ENCODE peak calls at places on chromosomes 6 and 20, in seven cellular contexts. Q is SK-N-SH, M is cardiac muscle cell, H is GM12865, J is BE2C, B is PC-3, R is cardiac fibroblast. U is an unnamed sample.

GRCh38 chr6:120407696-120408095 is 926.6 kb downstream of the TBC1D32 start:
- DNase-seq in B (no peak), R (no peak), H (no peak), J (no peak), Q (no peak), M (no peak), U (no peak)

GRCh38 chr6:168272379-168273011 is 47.1 kb downstream of the DACT2 start:
- DNase-seq in Q (peak; percentile 82), H (no peak), R (no peak), J (peak; percentile 62), M (peak; percentile 42), B (no peak), U (no peak)

GRCh38 chr6:19715166-19715558 is 122.0 kb upstream of the ID4 start:
- DNase-seq in B (peak; percentile 19), J (no peak), Q (no peak), M (no peak), H (no peak), R (no peak), U (no peak)

GRCh38 chr6:33880104-33880678 is 76.4 kb upstream of the MLN start:
- DNase-seq in B (no peak), H (no peak), Q (no peak), J (no peak), R (no peak), M (no peak), U (no peak)

GRCh38 chr20:37911838-37912273 is 8.9 kb downstream of the VSTM2L start:
- DNase-seq in Q (peak; percentile 80), J (peak; percentile 85), H (peak; percentile 47), R (peak; percentile 40), M (peak; percentile 64), B (peak; percentile 25), U (peak; percentile 18)

GRCh38 chr6:52423971-52424381 is 3.8 kb downstream of the EFHC1 start:
- DNase-seq in Q (no peak), R (peak; percentile 97), M (peak; percentile 93), J (no peak), H (no peak), B (peak; percentile 81), U (peak; percentile 88)

GRCh38 chr6:24883618-24884017 is 52.1 kb downstream of the RIPOR2 start:
- DNase-seq in J (no peak), H (peak; percentile 85), R (peak; percentile 55), B (peak; percentile 73), Q (no peak), M (peak; percentile 35), U (peak; percentile 9)

GRCh38 chr6:93562566-93562965 is 143.2 kb upstream of the EPHA7 start:
- DNase-seq in H (no peak), Q (no peak), B (peak; percentile 9), M (peak; percentile 2), J (no peak), R (peak; percentile 5), U (no peak)

GRCh38 chr20:3121271-3121911 is 36.9 kb upstream of the AVP start:
- DNase-seq in J (no peak), H (no peak), R (peak; percentile 21), M (no peak), Q (no peak), B (no peak), U (no peak)

DNA sequence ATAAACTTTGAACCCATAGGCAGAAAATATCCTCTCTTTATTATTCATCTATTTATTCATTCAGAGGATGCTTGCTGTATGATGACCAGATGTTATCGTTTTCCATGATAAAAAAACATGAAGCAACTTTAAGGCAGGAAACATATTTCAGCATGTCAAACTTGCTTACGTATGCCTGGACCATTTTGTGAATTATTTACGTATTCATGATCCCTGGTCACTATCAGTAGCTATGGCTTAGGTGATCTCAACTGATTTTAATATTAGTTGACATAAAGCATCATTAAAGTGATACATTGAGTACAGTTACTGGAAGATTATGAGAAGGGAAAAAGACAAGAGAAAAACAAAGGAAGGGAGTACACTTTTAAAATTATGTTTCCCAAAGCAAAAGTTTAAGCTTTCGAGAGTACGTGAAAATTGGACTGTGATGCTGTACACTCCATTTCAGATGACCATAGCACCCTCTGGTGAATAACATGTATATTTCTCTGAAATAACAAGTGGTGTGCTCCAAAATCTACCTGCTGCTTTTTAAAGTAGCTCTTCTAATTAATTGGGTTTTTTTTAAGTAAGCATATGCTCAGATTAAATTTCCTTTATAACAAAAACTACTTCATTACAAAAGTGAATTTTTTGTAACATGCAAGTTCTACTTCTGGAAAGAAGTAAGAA is 215.1 kb upstream of the HSF2 start:
- DNase-seq in B (peak; percentile 19), J (no peak), M (peak; percentile 46), R (peak; percentile 48), Q (peak; percentile 22), H (no peak), U (peak; percentile 26)
- TF ChIP-seq CTCF in B (peak; percentile 48), J (peak; percentile 10), M (peak; percentile 35), R (peak; percentile 19), Q (peak; percentile 65), H (no peak), U (peak; percentile 31)

GRCh38 chr6:444653-445275 is 53.2 kb downstream of the IRF4 start:
- DNase-seq in R (no peak), Q (no peak), J (no peak), B (no peak), M (no peak), H (no peak), U (no peak)

GRCh38 chr6:447381-448165 is 56.0 kb downstream of the IRF4 start:
- DNase-seq in Q (no peak), J (no peak), R (no peak), H (no peak), B (no peak), M (no peak), U (no peak)

GRCh38 chr6:446418-447366 is 55.1 kb downstream of the IRF4 start:
- DNase-seq in J (no peak), R (no peak), B (peak; percentile 25), H (no peak), M (no peak), Q (no peak), U (no peak)

GRCh38 chr6:443621-444175 is 52.1 kb downstream of the IRF4 start:
- DNase-seq in J (no peak), Q (no peak), R (no peak), H (no peak), B (no peak), M (no peak), U (no peak)

GRCh38 chr6:445571-446417 is 54.2 kb downstream of the IRF4 start:
- DNase-seq in B (no peak), Q (no peak), R (no peak), M (no peak), H (no peak), J (no peak), U (no peak)
- H3K4me3 ChIP-seq in B (no peak overlapping the region), Q (no peak overlapping the region), R (no peak overlapping the region), M (no peak overlapping the region), H (no peak overlapping the region), J (no peak overlapping the region), U (no peak overlapping the region)

DNA sequence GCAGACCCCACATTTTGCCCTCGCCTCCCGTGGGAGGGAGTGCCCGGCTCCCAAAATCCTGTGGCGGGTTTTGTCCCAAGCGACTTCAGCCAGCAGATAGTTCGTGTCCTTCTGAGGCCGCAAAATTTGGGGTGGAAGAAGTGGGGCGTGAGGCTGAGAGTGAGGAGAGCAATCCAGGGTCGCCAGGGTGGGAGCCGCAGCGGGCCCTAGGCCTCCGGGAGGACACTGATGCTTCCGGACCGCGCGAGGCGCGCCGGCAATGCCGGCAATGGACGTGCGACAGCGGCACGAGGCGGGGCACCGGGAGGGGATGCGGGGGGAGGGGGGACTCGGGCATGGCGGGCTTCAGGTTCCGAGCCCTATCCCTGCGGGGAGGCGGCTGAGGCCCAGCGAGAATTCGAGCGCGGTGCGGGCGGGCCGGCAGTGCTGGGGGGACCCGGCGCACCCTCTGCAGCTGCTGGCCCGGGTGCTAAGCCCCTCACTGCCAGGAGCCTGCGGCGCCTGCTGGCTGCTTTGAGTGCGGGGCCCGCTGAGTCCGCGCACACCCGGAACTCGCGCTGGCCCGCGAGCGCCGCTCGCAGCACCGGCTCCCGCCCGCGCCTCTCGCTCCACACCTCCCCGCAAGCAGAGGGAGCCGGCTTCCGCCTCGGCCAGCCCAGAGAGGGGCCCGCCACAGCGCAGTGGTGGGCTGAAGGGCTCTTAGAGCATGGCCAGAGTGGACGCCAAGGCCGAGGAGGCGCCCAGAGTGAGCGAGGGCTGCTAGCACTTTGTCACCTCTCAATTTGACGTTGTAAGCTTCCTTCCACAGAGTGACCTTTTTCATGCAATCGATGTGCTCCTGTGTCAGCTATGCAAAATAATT is 143.8 kb downstream of the LPA start:
- DNase-seq in J (peak; percentile 70), M (peak; percentile 76), B (peak; percentile 33), R (peak; percentile 43), H (peak; percentile 78), Q (peak; percentile 79), U (no peak)
- TF ChIP-seq CTCF in J (no peak), M (no peak), B (peak; percentile 21), R (no peak), H (no peak), Q (peak; percentile 97), U (no peak)

DNA sequence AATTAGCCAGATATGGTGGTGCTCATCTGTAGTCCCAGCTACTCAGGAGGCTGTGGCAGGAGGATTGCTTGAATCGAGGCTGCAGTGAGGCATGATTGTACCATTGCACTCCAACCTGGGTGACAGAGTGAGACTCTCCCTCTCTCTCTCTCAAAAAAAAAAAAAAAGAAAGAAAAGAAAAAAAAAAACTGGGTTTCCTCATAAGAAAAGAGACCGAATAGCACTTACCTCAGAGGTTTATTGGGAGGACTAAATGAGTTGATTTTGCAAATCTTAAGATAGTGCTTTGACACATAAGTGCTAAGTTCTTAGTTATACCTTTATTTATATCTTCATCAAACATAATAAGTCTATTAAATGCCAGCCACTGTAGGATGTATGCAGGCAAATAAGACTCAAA is 6.3 kb downstream of the VWA7 start:
- DNase-seq in J (no peak), H (no peak), Q (no peak), M (no peak), B (no peak), R (no peak), U (no peak)
- H3K4me3 ChIP-seq in J (no peak overlapping the region), H (no peak overlapping the region), Q (no peak overlapping the region), M (no peak overlapping the region), B (no peak overlapping the region), R (no peak overlapping the region), U (no peak overlapping the region)

GRCh38 chr6:111580826-111581505 is 24.7 kb downstream of the TRAF3IP2 start:
- DNase-seq in J (peak; percentile 55), M (peak; percentile 34), Q (no peak), B (no peak), H (no peak), R (peak; percentile 44), U (no peak)

GRCh38 chr6:111583986-111584385 is 21.7 kb downstream of the TRAF3IP2 start:
- DNase-seq in M (no peak), R (no peak), H (no peak), Q (no peak), B (no peak), J (no peak), U (no peak)

GRCh38 chr6:111580401-111580800 is 25.3 kb downstream of the TRAF3IP2 start:
- DNase-seq in Q (no peak), B (no peak), M (no peak), H (no peak), J (no peak), R (no peak), U (no peak)

GRCh38 chr6:111583221-111583620 is 22.5 kb downstream of the TRAF3IP2 start:
- DNase-seq in J (no peak), Q (no peak), B (no peak), R (no peak), H (no peak), M (no peak), U (no peak)

DNA sequence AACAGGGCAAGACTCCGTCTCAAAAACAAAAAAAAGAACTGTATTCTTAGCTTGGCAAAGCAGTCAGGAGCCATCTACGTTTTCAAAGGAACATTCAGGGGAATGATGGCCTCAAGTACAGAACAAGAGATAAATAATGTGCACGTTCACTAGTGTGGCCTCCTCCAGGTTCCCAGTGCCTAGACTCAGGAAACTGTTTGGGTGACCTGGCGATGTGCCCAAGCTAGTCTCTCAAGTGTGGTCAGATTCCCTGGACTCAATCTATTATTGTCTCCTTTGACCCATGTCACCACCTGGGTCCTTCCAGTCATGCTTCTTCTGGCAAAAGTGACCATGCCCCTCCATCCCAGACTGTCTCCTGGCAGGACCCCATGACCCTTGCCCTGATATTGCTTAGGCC is 23.7 kb downstream of the TRAF3IP2 start:
- DNase-seq in B (no peak), M (no peak), H (no peak), Q (no peak), R (no peak), J (no peak), U (no peak)
- TF ChIP-seq CTCF in B (no peak), M (no peak), H (no peak), Q (no peak), R (no peak), J (no peak), U (no peak)

U was measured in astrocyte of the cerebellum.